ENCODE peak calls at places on chromosomes 16 and 17, in seven cellular contexts. G, V, D, N, H, E and X are unnamed samples.

GRCh38 chr17:74780443-74781238 is 4.5 kb upstream of the NAT9 start:
- DNase-seq in G (no peak), V (no peak), D (no peak), N (no peak), H (peak; percentile 81), E (no peak), X (peak; percentile 78)

GRCh38 chr17:38617074-38617860 is 11.5 kb upstream of the SRCIN1 start:
- DNase-seq in G (no peak), V (no peak), D (no peak), N (peak; percentile 34), H (no peak), E (no peak), X (peak; percentile 67)

GRCh38 chr17:41002814-41003213 is 3.1 kb upstream of the KRTAP3-2 start:
- DNase-seq in G (no peak), V (no peak), D (no peak), N (no peak), H (no peak), E (no peak), X (no peak)

GRCh38 chr17:82231562-82232321 is 2.9 kb downstream of the SLC16A3 start:
- DNase-seq in G (no peak), V (peak; percentile 61), D (peak; percentile 87), N (peak; percentile 89), H (no peak), E (peak; percentile 72), X (peak; percentile 92)

GRCh38 chr16:77877712-77878111 is 89.3 kb downstream of the VAT1L start:
- DNase-seq in G (no peak), V (no peak), D (no peak), N (no peak), H (no peak), E (no peak), X (no peak)

GRCh38 chr17:73271078-73271477 is 9.4 kb upstream of the CPSF4L start:
- DNase-seq in G (no peak), V (no peak), D (no peak), N (no peak), H (no peak), E (no peak), X (no peak)

GRCh38 chr16:50368410-50369132 is at the start of gene BRD7:
- DNase-seq in G (peak; percentile 66), V (peak; percentile 68), D (peak; percentile 60), N (peak; percentile 45), H (peak; percentile 97), E (peak; percentile 91), X (peak; percentile 96)

GRCh38 chr17:82936768-82937171 is 96.9 kb upstream of the ZNF750 start:
- DNase-seq in G (no peak), V (no peak), D (peak; percentile 16), N (no peak), H (no peak), E (peak; percentile 43), X (no peak)

GRCh38 chr17:59371426-59372099 is 40.1 kb downstream of the YPEL2 start:
- DNase-seq in G (no peak), V (peak; percentile 34), D (peak; percentile 61), N (peak; percentile 22), H (no peak), E (peak; percentile 52), X (no peak)

GRCh38 chr16:51003850-51004566 is 147.1 kb downstream of the SALL1 start:
- DNase-seq in G (no peak), V (no peak), D (no peak), N (no peak), H (no peak), E (no peak), X (no peak)

GRCh38 chr16:87145181-87146176 is 171.7 kb downstream of the C16orf95 start:
- DNase-seq in G (no peak), V (no peak), D (no peak), N (no peak), H (no peak), E (no peak), X (no peak)

GRCh38 chr17:10120749-10121148 is 77.7 kb downstream of the GAS7 start:
- DNase-seq in G (no peak), V (no peak), D (no peak), N (peak; percentile 17), H (no peak), E (no peak), X (no peak)

GRCh38 chr16:2528161-2529060 is 2.8 kb downstream of the CEMP1 start:
- DNase-seq in G (no peak), V (no peak), D (peak; percentile 34), N (no peak), H (peak; percentile 14), E (no peak), X (no peak)

GRCh38 chr17:81223758-81224122 is 975 bp upstream of the CEP131 start:
- DNase-seq in G (no peak), V (no peak), D (no peak), N (peak; percentile 57), H (no peak), E (no peak), X (no peak)

GRCh38 chr17:38538906-38539305 is 66.8 kb downstream of the SRCIN1 start:
- DNase-seq in G (no peak), V (no peak), D (no peak), N (no peak), H (no peak), E (no peak), X (no peak)

GRCh38 chr16:70685938-70686375 is at the start of gene MTSS2:
- DNase-seq in G (no peak), V (peak; percentile 86), D (peak; percentile 84), N (peak; percentile 79), H (peak; percentile 97), E (no peak), X (peak; percentile 99)

GRCh38 chr16:35908942-35909341 is 2449.5 kb downstream of the TP53TG3F start:
- DNase-seq in G (no peak), V (no peak), D (no peak), N (peak; percentile 1), H (peak; percentile 1), E (no peak), X (no peak)

GRCh38 chr16:9787717-9788116 is 394.5 kb downstream of the GRIN2A start:
- DNase-seq in G (no peak), V (no peak), D (peak; percentile 34), N (peak; percentile 31), H (no peak), E (no peak), X (no peak)

GRCh38 chr17:57751971-57752905 is 7.1 kb upstream of the CCDC182 start:
- DNase-seq in G (no peak), V (peak; percentile 24), D (no peak), N (peak; percentile 79), H (peak; percentile 63), E (no peak), X (no peak)

GRCh38 chr17:82566129-82566995 is 46.8 kb downstream of the FOXK2 start:
- DNase-seq in G (no peak), V (no peak), D (no peak), N (no peak), H (peak; percentile 20), E (no peak), X (peak; percentile 82)

GRCh38 chr17:60554377-60554788 is 28.3 kb upstream of the APPBP2 start:
- DNase-seq in G (no peak), V (no peak), D (peak; percentile 29), N (no peak), H (no peak), E (no peak), X (no peak)

GRCh38 chr17:80909635-80910034 is 82.0 kb upstream of the CHMP6 start:
- DNase-seq in G (no peak), V (no peak), D (no peak), N (no peak), H (no peak), E (no peak), X (no peak)

GRCh38 chr17:8163978-8164814 is 1.4 kb upstream of the VAMP2 start:
- DNase-seq in G (peak; percentile 58), V (peak; percentile 34), D (peak; percentile 87), N (peak; percentile 43), H (no peak), E (peak; percentile 89), X (peak; percentile 75)

GRCh38 chr17:33284022-33284421 is 9.1 kb downstream of the ASIC2 start:
- DNase-seq in G (no peak), V (no peak), D (peak; percentile 36), N (no peak), H (no peak), E (no peak), X (no peak)

GRCh38 chr17:35121315-35121714 is at the start of gene FNDC8:
- DNase-seq in G (no peak), V (no peak), D (no peak), N (no peak), H (no peak), E (no peak), X (no peak)

GRCh38 chr17:72434991-72435618 is 314.3 kb downstream of the SOX9 start:
- DNase-seq in G (no peak), V (no peak), D (no peak), N (peak; percentile 70), H (no peak), E (no peak), X (no peak)

GRCh38 chr17:74444406-74444805 is 12.5 kb downstream of the GPRC5C start:
- DNase-seq in G (no peak), V (no peak), D (peak; percentile 79), N (peak; percentile 55), H (no peak), E (no peak), X (peak; percentile 76)

GRCh38 chr17:64022631-64023063 is 2.2 kb upstream of the ICAM2 start:
- DNase-seq in G (no peak), V (no peak), D (no peak), N (no peak), H (no peak), E (no peak), X (no peak)

GRCh38 chr17:83200746-83201145 is 121.3 kb downstream of the METRNL start:
- DNase-seq in G (no peak), V (no peak), D (peak; percentile 32), N (no peak), H (no peak), E (no peak), X (no peak)